ENCODE peak calls at places on chromosomes 3 and 15, in nine cellular contexts. One of them, this sample, is unnamed.

GRCh38 chr3:8451696-8452095 is 49.9 kb upstream of the LMCD1 start:
- DNase-seq in type B pancreatic cell: no peak
- DNase-seq in AG10803: peak; percentile 83
- DNase-seq in CD4-positive, alpha-beta T cell: no peak
- DNase-seq in activated CD8-positive, alpha-beta T cell treated with anti-CD3 and anti-CD28 coated beads for 36 hours: no peak
- DNase-seq in upper lobe of left lung: no peak
- DNase-seq in NCI-H146: no peak
- DNase-seq in PC-3: no peak
- DNase-seq in WTC11: no peak
- DNase-seq in this sample: no peak

GRCh38 chr3:102748646-102749045 is 313.8 kb downstream of the ZPLD1 start:
- DNase-seq in CD4-positive, alpha-beta T cell: no peak
- DNase-seq in type B pancreatic cell: no peak
- DNase-seq in WTC11: no peak
- DNase-seq in NCI-H146: no peak
- DNase-seq in AG10803: no peak
- DNase-seq in activated CD8-positive, alpha-beta T cell treated with anti-CD3 and anti-CD28 coated beads for 36 hours: no peak
- DNase-seq in upper lobe of left lung: no peak
- DNase-seq in PC-3: no peak
- DNase-seq in this sample: no peak

GRCh38 chr3:183357564-183358079 is 70.8 kb downstream of the MCF2L2 start:
- DNase-seq in upper lobe of left lung: no peak
- DNase-seq in type B pancreatic cell: no peak
- DNase-seq in activated CD8-positive, alpha-beta T cell treated with anti-CD3 and anti-CD28 coated beads for 36 hours: no peak
- DNase-seq in AG10803: no peak
- DNase-seq in NCI-H146: no peak
- DNase-seq in WTC11: no peak
- DNase-seq in CD4-positive, alpha-beta T cell: no peak
- DNase-seq in PC-3: no peak
- DNase-seq in this sample: no peak

GRCh38 chr3:189103208-189103607 is 68.6 kb upstream of the TPRG1 start:
- DNase-seq in upper lobe of left lung: no peak
- DNase-seq in activated CD8-positive, alpha-beta T cell treated with anti-CD3 and anti-CD28 coated beads for 36 hours: no peak
- DNase-seq in WTC11: no peak
- DNase-seq in PC-3: no peak
- DNase-seq in AG10803: no peak
- DNase-seq in NCI-H146: no peak
- DNase-seq in type B pancreatic cell: no peak
- DNase-seq in CD4-positive, alpha-beta T cell: no peak
- DNase-seq in this sample: no peak

GRCh38 chr15:96504371-96504770 is 173.9 kb downstream of the NR2F2 start:
- DNase-seq in upper lobe of left lung: no peak
- DNase-seq in AG10803: no peak
- DNase-seq in type B pancreatic cell: no peak
- DNase-seq in activated CD8-positive, alpha-beta T cell treated with anti-CD3 and anti-CD28 coated beads for 36 hours: no peak
- DNase-seq in PC-3: no peak
- DNase-seq in CD4-positive, alpha-beta T cell: no peak
- DNase-seq in NCI-H146: no peak
- DNase-seq in WTC11: no peak
- DNase-seq in this sample: no peak

GRCh38 chr3:171874251-171874679 is 31.1 kb downstream of the TMEM212 start:
- DNase-seq in NCI-H146: no peak
- DNase-seq in upper lobe of left lung: no peak
- DNase-seq in PC-3: peak; percentile 24
- DNase-seq in CD4-positive, alpha-beta T cell: no peak
- DNase-seq in WTC11: no peak
- DNase-seq in activated CD8-positive, alpha-beta T cell treated with anti-CD3 and anti-CD28 coated beads for 36 hours: no peak
- DNase-seq in type B pancreatic cell: no peak
- DNase-seq in AG10803: peak; percentile 98
- DNase-seq in this sample: peak; percentile 18

GRCh38 chr3:112149136-112149535 is 16.1 kb upstream of the GCSAM start:
- DNase-seq in CD4-positive, alpha-beta T cell: no peak
- DNase-seq in upper lobe of left lung: no peak
- DNase-seq in activated CD8-positive, alpha-beta T cell treated with anti-CD3 and anti-CD28 coated beads for 36 hours: no peak
- DNase-seq in AG10803: no peak
- DNase-seq in PC-3: no peak
- DNase-seq in WTC11: no peak
- DNase-seq in type B pancreatic cell: no peak
- DNase-seq in NCI-H146: no peak
- DNase-seq in this sample: peak; percentile 55

GRCh38 chr15:31268108-31268501 is 58.5 kb upstream of the KLF13 start:
- DNase-seq in activated CD8-positive, alpha-beta T cell treated with anti-CD3 and anti-CD28 coated beads for 36 hours: no peak
- DNase-seq in NCI-H146: no peak
- DNase-seq in upper lobe of left lung: no peak
- DNase-seq in type B pancreatic cell: peak; percentile 27
- DNase-seq in AG10803: no peak
- DNase-seq in PC-3: no peak
- DNase-seq in WTC11: peak; percentile 2
- DNase-seq in CD4-positive, alpha-beta T cell: no peak
- DNase-seq in this sample: no peak

GRCh38 chr3:148400754-148401153 is 296.9 kb upstream of the AGTR1 start:
- DNase-seq in WTC11: no peak
- DNase-seq in PC-3: no peak
- DNase-seq in CD4-positive, alpha-beta T cell: no peak
- DNase-seq in activated CD8-positive, alpha-beta T cell treated with anti-CD3 and anti-CD28 coated beads for 36 hours: no peak
- DNase-seq in upper lobe of left lung: no peak
- DNase-seq in AG10803: peak; percentile 3
- DNase-seq in NCI-H146: no peak
- DNase-seq in type B pancreatic cell: no peak
- DNase-seq in this sample: no peak

GRCh38 chr15:88630141-88630721 is 8.6 kb upstream of the ISG20 start:
- DNase-seq in WTC11: no peak
- DNase-seq in type B pancreatic cell: no peak
- DNase-seq in PC-3: peak; percentile 57
- DNase-seq in activated CD8-positive, alpha-beta T cell treated with anti-CD3 and anti-CD28 coated beads for 36 hours: no peak
- DNase-seq in CD4-positive, alpha-beta T cell: no peak
- DNase-seq in AG10803: no peak
- DNase-seq in NCI-H146: peak; percentile 53
- DNase-seq in upper lobe of left lung: peak; percentile 70
- DNase-seq in this sample: no peak

GRCh38 chr15:30962079-30962478 is 29.3 kb downstream of the MTMR10 start:
- DNase-seq in PC-3: no peak
- DNase-seq in NCI-H146: no peak
- DNase-seq in AG10803: no peak
- DNase-seq in WTC11: no peak
- DNase-seq in CD4-positive, alpha-beta T cell: no peak
- DNase-seq in upper lobe of left lung: no peak
- DNase-seq in activated CD8-positive, alpha-beta T cell treated with anti-CD3 and anti-CD28 coated beads for 36 hours: no peak
- DNase-seq in type B pancreatic cell: no peak
- DNase-seq in this sample: peak; percentile 65

GRCh38 chr3:169634618-169635236 is 28.8 kb downstream of the MECOM start:
- DNase-seq in activated CD8-positive, alpha-beta T cell treated with anti-CD3 and anti-CD28 coated beads for 36 hours: no peak
- DNase-seq in CD4-positive, alpha-beta T cell: peak; percentile 9
- DNase-seq in WTC11: no peak
- DNase-seq in upper lobe of left lung: no peak
- DNase-seq in type B pancreatic cell: no peak
- DNase-seq in AG10803: no peak
- DNase-seq in NCI-H146: no peak
- DNase-seq in PC-3: peak; percentile 68
- DNase-seq in this sample: peak; percentile 30

GRCh38 chr3:49217688-49218470 is 46.5 kb downstream of the KLHDC8B start:
- DNase-seq in CD4-positive, alpha-beta T cell: no peak
- DNase-seq in WTC11: no peak
- DNase-seq in upper lobe of left lung: no peak
- DNase-seq in AG10803: no peak
- DNase-seq in PC-3: no peak
- DNase-seq in activated CD8-positive, alpha-beta T cell treated with anti-CD3 and anti-CD28 coated beads for 36 hours: no peak
- DNase-seq in NCI-H146: no peak
- DNase-seq in type B pancreatic cell: no peak
- DNase-seq in this sample: no peak

GRCh38 chr3:190596341-190597285 is 82.7 kb downstream of the IL1RAP start:
- DNase-seq in upper lobe of left lung: no peak
- DNase-seq in WTC11: no peak
- DNase-seq in PC-3: no peak
- DNase-seq in NCI-H146: no peak
- DNase-seq in CD4-positive, alpha-beta T cell: no peak
- DNase-seq in type B pancreatic cell: no peak
- DNase-seq in activated CD8-positive, alpha-beta T cell treated with anti-CD3 and anti-CD28 coated beads for 36 hours: no peak
- DNase-seq in AG10803: no peak
- DNase-seq in this sample: no peak

GRCh38 chr15:64651573-64652260 is 123.7 kb downstream of the RBPMS2 start:
- DNase-seq in WTC11: no peak
- DNase-seq in NCI-H146: peak; percentile 48
- DNase-seq in type B pancreatic cell: no peak
- DNase-seq in PC-3: peak; percentile 10
- DNase-seq in CD4-positive, alpha-beta T cell: peak; percentile 29
- DNase-seq in upper lobe of left lung: no peak
- DNase-seq in AG10803: no peak
- DNase-seq in activated CD8-positive, alpha-beta T cell treated with anti-CD3 and anti-CD28 coated beads for 36 hours: peak; percentile 57
- DNase-seq in this sample: no peak

GRCh38 chr15:99436472-99437314 is 129.1 kb upstream of the MEF2A start:
- DNase-seq in NCI-H146: no peak
- DNase-seq in type B pancreatic cell: peak; percentile 68
- DNase-seq in activated CD8-positive, alpha-beta T cell treated with anti-CD3 and anti-CD28 coated beads for 36 hours: no peak
- DNase-seq in WTC11: no peak
- DNase-seq in PC-3: no peak
- DNase-seq in upper lobe of left lung: peak; percentile 77
- DNase-seq in AG10803: no peak
- DNase-seq in CD4-positive, alpha-beta T cell: no peak
- DNase-seq in this sample: no peak

GRCh38 chr15:78133801-78134200 is 2.6 kb upstream of the CIB2 start:
- DNase-seq in AG10803: no peak
- DNase-seq in activated CD8-positive, alpha-beta T cell treated with anti-CD3 and anti-CD28 coated beads for 36 hours: no peak
- DNase-seq in CD4-positive, alpha-beta T cell: no peak
- DNase-seq in PC-3: peak; percentile 94
- DNase-seq in type B pancreatic cell: no peak
- DNase-seq in NCI-H146: no peak
- DNase-seq in WTC11: no peak
- DNase-seq in upper lobe of left lung: no peak
- DNase-seq in this sample: peak; percentile 79

GRCh38 chr3:63876260-63876659 is 12.6 kb downstream of the ATXN7 start:
- DNase-seq in CD4-positive, alpha-beta T cell: no peak
- DNase-seq in NCI-H146: no peak
- DNase-seq in activated CD8-positive, alpha-beta T cell treated with anti-CD3 and anti-CD28 coated beads for 36 hours: no peak
- DNase-seq in upper lobe of left lung: no peak
- DNase-seq in WTC11: no peak
- DNase-seq in type B pancreatic cell: no peak
- DNase-seq in AG10803: no peak
- DNase-seq in PC-3: no peak
- DNase-seq in this sample: no peak

This sample was measured in RWPE1.